ENCODE peak calls at places on chromosomes 2 and 18, in ten cellular contexts. One of them, this sample, is unnamed.

GRCh38 chr18:27887711-27888495 is 289.0 kb downstream of the CDH2 start:
- DNase-seq in NCI-H2081: no peak
- DNase-seq in mesenteric fat pad: no peak
- DNase-seq in A549: no peak
- DNase-seq in EL: peak
- DNase-seq in CD8-positive, alpha-beta memory T cell: no peak
- DNase-seq in GM04504: peak
- DNase-seq in Karpas-422: no peak
- DNase-seq in IMR-90: peak
- DNase-seq in caudate nucleus: no peak
- DNase-seq in this sample: no peak

GRCh38 chr18:10235553-10235952 is 218.9 kb upstream of the APCDD1 start:
- DNase-seq in NCI-H2081: no peak
- DNase-seq in mesenteric fat pad: no peak
- DNase-seq in A549: no peak
- DNase-seq in EL: no peak
- DNase-seq in CD8-positive, alpha-beta memory T cell: no peak
- DNase-seq in GM04504: no peak
- DNase-seq in Karpas-422: no peak
- DNase-seq in IMR-90: no peak
- DNase-seq in caudate nucleus: no peak
- DNase-seq in this sample: no peak

GRCh38 chr2:101811226-101812015 is 113.9 kb downstream of the MAP4K4 start:
- DNase-seq in NCI-H2081: no peak
- DNase-seq in mesenteric fat pad: no peak
- DNase-seq in A549: no peak
- DNase-seq in EL: no peak
- DNase-seq in CD8-positive, alpha-beta memory T cell: no peak
- DNase-seq in GM04504: no peak
- DNase-seq in Karpas-422: no peak
- DNase-seq in IMR-90: no peak
- DNase-seq in caudate nucleus: no peak
- DNase-seq in this sample: no peak

GRCh38 chr18:58276640-58277456 is 232.8 kb downstream of the NEDD4L start:
- DNase-seq in NCI-H2081: no peak
- DNase-seq in mesenteric fat pad: no peak
- DNase-seq in A549: no peak
- DNase-seq in EL: no peak
- DNase-seq in CD8-positive, alpha-beta memory T cell: no peak
- DNase-seq in GM04504: no peak
- DNase-seq in Karpas-422: no peak
- DNase-seq in IMR-90: no peak
- DNase-seq in caudate nucleus: no peak
- DNase-seq in this sample: no peak

GRCh38 chr2:152686308-152686707 is 31.0 kb downstream of the PRPF40A start:
- DNase-seq in NCI-H2081: no peak
- DNase-seq in mesenteric fat pad: no peak
- DNase-seq in A549: no peak
- DNase-seq in EL: no peak
- DNase-seq in CD8-positive, alpha-beta memory T cell: no peak
- DNase-seq in GM04504: no peak
- DNase-seq in Karpas-422: no peak
- DNase-seq in IMR-90: peak
- DNase-seq in caudate nucleus: no peak
- DNase-seq in this sample: no peak

GRCh38 chr2:38037325-38037724 is 38.6 kb downstream of the CYP1B1 start:
- DNase-seq in NCI-H2081: no peak
- DNase-seq in mesenteric fat pad: no peak
- DNase-seq in A549: no peak
- DNase-seq in EL: peak
- DNase-seq in CD8-positive, alpha-beta memory T cell: no peak
- DNase-seq in GM04504: no peak
- DNase-seq in Karpas-422: no peak
- DNase-seq in IMR-90: no peak
- DNase-seq in caudate nucleus: no peak
- DNase-seq in this sample: no peak

GRCh38 chr2:112884869-112885502 is 26.0 kb upstream of the IL37 start:
- DNase-seq in NCI-H2081: no peak
- DNase-seq in mesenteric fat pad: no peak
- DNase-seq in A549: peak
- DNase-seq in EL: peak
- DNase-seq in CD8-positive, alpha-beta memory T cell: peak
- DNase-seq in GM04504: no peak
- DNase-seq in Karpas-422: peak
- DNase-seq in IMR-90: no peak
- DNase-seq in caudate nucleus: no peak
- DNase-seq in this sample: no peak

GRCh38 chr2:37886745-37887144 is 38.3 kb upstream of the RMDN2 start:
- DNase-seq in NCI-H2081: no peak
- DNase-seq in mesenteric fat pad: no peak
- DNase-seq in A549: no peak
- DNase-seq in EL: peak
- DNase-seq in CD8-positive, alpha-beta memory T cell: no peak
- DNase-seq in GM04504: peak
- DNase-seq in Karpas-422: no peak
- DNase-seq in IMR-90: peak
- DNase-seq in caudate nucleus: no peak
- DNase-seq in this sample: no peak

GRCh38 chr2:241898681-241899270 is 29.2 kb downstream of the RTP5 start:
- DNase-seq in NCI-H2081: no peak
- DNase-seq in mesenteric fat pad: peak
- DNase-seq in A549: no peak
- DNase-seq in EL: no peak
- DNase-seq in CD8-positive, alpha-beta memory T cell: no peak
- DNase-seq in GM04504: no peak
- DNase-seq in Karpas-422: no peak
- DNase-seq in IMR-90: no peak
- DNase-seq in caudate nucleus: no peak
- DNase-seq in this sample: no peak

GRCh38 chr18:78582131-78582789 is 397.4 kb upstream of the SALL3 start:
- DNase-seq in NCI-H2081: no peak
- DNase-seq in mesenteric fat pad: peak
- DNase-seq in A549: no peak
- DNase-seq in EL: no peak
- DNase-seq in CD8-positive, alpha-beta memory T cell: no peak
- DNase-seq in GM04504: no peak
- DNase-seq in Karpas-422: no peak
- DNase-seq in IMR-90: no peak
- DNase-seq in caudate nucleus: no peak
- DNase-seq in this sample: peak

GRCh38 chr18:23422751-23423418 is 30.2 kb upstream of the RIOK3 start:
- DNase-seq in NCI-H2081: no peak
- DNase-seq in mesenteric fat pad: no peak
- DNase-seq in A549: peak
- DNase-seq in EL: peak
- DNase-seq in CD8-positive, alpha-beta memory T cell: no peak
- DNase-seq in GM04504: peak
- DNase-seq in Karpas-422: peak
- DNase-seq in IMR-90: peak
- DNase-seq in caudate nucleus: no peak
- DNase-seq in this sample: no peak

GRCh38 chr2:190947711-190948251 is 66.2 kb downstream of the STAT1 start:
- DNase-seq in NCI-H2081: no peak
- DNase-seq in mesenteric fat pad: no peak
- DNase-seq in A549: peak
- DNase-seq in EL: peak
- DNase-seq in CD8-positive, alpha-beta memory T cell: peak
- DNase-seq in GM04504: no peak
- DNase-seq in Karpas-422: no peak
- DNase-seq in IMR-90: peak
- DNase-seq in caudate nucleus: no peak
- DNase-seq in this sample: no peak

GRCh38 chr2:226756131-226756530 is 43.5 kb downstream of the IRS1 start:
- DNase-seq in NCI-H2081: no peak
- DNase-seq in mesenteric fat pad: no peak
- DNase-seq in A549: peak
- DNase-seq in EL: peak
- DNase-seq in CD8-positive, alpha-beta memory T cell: no peak
- DNase-seq in GM04504: no peak
- DNase-seq in Karpas-422: no peak
- DNase-seq in IMR-90: peak
- DNase-seq in caudate nucleus: no peak
- DNase-seq in this sample: no peak

GRCh38 chr2:213065583-213066444 is 85.6 kb downstream of the IKZF2 start:
- DNase-seq in NCI-H2081: no peak
- DNase-seq in mesenteric fat pad: no peak
- DNase-seq in A549: no peak
- DNase-seq in EL: peak
- DNase-seq in CD8-positive, alpha-beta memory T cell: peak
- DNase-seq in GM04504: no peak
- DNase-seq in Karpas-422: no peak
- DNase-seq in IMR-90: peak
- DNase-seq in caudate nucleus: no peak
- DNase-seq in this sample: no peak

GRCh38 chr2:62292190-62292589 is 96.3 kb downstream of the B3GNT2 start:
- DNase-seq in NCI-H2081: no peak
- DNase-seq in mesenteric fat pad: no peak
- DNase-seq in A549: no peak
- DNase-seq in EL: no peak
- DNase-seq in CD8-positive, alpha-beta memory T cell: no peak
- DNase-seq in GM04504: no peak
- DNase-seq in Karpas-422: no peak
- DNase-seq in IMR-90: peak
- DNase-seq in caudate nucleus: no peak
- DNase-seq in this sample: no peak

This sample was measured in osteocyte.